ENCODE peak calls at places on chromosomes 6 and 20, in four cellular contexts. X is pancreas; G is activated CD4-positive, alpha-beta T cell treated with anti-CD3 and anti-CD28 coated beads for 48 hours; S is GM23338. H is an unnamed sample.

GRCh38 chr20:17867546-17867945 is 101.0 kb downstream of the SNX5 start:
- DNase-seq in X (no peak), G (no peak), S (no peak), H (no peak)

GRCh38 chr6:87993331-87993730 is 54.3 kb upstream of the SPACA1 start:
- DNase-seq in X (no peak), G (no peak), S (no peak), H (no peak)

GRCh38 chr6:17418281-17419188 is 25.1 kb downstream of the CAP2 start:
- DNase-seq in X (no peak), G (no peak), S (no peak), H (peak; percentile 79)

GRCh38 chr6:74735304-74735703 is 470.5 kb downstream of the COL12A1 start:
- DNase-seq in X (no peak), G (no peak), S (no peak), H (no peak)

GRCh38 chr6:132466952-132467351 is 46.0 kb downstream of the STX7 start:
- DNase-seq in X (no peak), G (no peak), S (no peak), H (no peak)

GRCh38 chr20:2398453-2398852 is 17.8 kb downstream of the TGM6 start:
- DNase-seq in X (no peak), G (no peak), S (no peak), H (no peak)

GRCh38 chr6:27452496-27452897 is 20.4 kb downstream of the ZNF184 start:
- DNase-seq in X (no peak), G (no peak), S (no peak), H (no peak)

GRCh38 chr6:19731286-19731685 is 105.9 kb upstream of the ID4 start:
- DNase-seq in X (no peak), G (no peak), S (no peak), H (no peak)

GRCh38 chr6:107515955-107516354 is 26.0 kb downstream of the SOBP start:
- DNase-seq in X (no peak), G (no peak), S (no peak), H (no peak)

GRCh38 chr6:146546440-146546839 is 2.8 kb downstream of the RAB32 start:
- DNase-seq in X (no peak), G (no peak), S (peak; percentile 11), H (no peak)

GRCh38 chr6:151633517-151634335 is 139.9 kb downstream of the CCDC170 start:
- DNase-seq in X (no peak), G (no peak), S (no peak), H (no peak)

GRCh38 chr6:36977470-36977941 is 8.5 kb downstream of the MTCH1 start:
- DNase-seq in X (no peak), G (no peak), S (peak; percentile 71), H (peak; percentile 46)

GRCh38 chr20:38537176-38537575 is 43.8 kb upstream of the ADIG start:
- DNase-seq in X (no peak), G (no peak), S (no peak), H (no peak)

GRCh38 chr6:15389079-15389758 is 143.3 kb downstream of the JARID2 start:
- DNase-seq in X (no peak), G (no peak), S (no peak), H (no peak)

GRCh38 chr20:62891111-62891510 is 29.5 kb upstream of the TCFL5 start:
- DNase-seq in X (no peak), G (peak; percentile 43), S (no peak), H (no peak)

GRCh38 chr20:64080013-64080812 is at the start of gene OPRL1:
- DNase-seq in X (no peak), G (peak; percentile 40), S (peak; percentile 47), H (peak; percentile 64)

GRCh38 chr6:140319209-140319608 is 944.8 kb upstream of the CITED2 start:
- DNase-seq in X (no peak), G (no peak), S (no peak), H (no peak)

GRCh38 chr6:46419576-46420002 is 71.7 kb downstream of the RCAN2 start:
- DNase-seq in X (no peak), G (peak; percentile 45), S (peak; percentile 84), H (peak; percentile 79)

GRCh38 chr6:83474309-83474708 is 38.0 kb upstream of the PRSS35 start:
- DNase-seq in X (no peak), G (no peak), S (peak; percentile 2), H (peak; percentile 32)

GRCh38 chr6:53309059-53309896 is 39.5 kb downstream of the ELOVL5 start:
- DNase-seq in X (no peak), G (no peak), S (no peak), H (peak; percentile 89)

GRCh38 chr20:57065646-57066045 is 200.8 kb downstream of the BMP7 start:
- DNase-seq in X (no peak), G (no peak), S (no peak), H (no peak)

GRCh38 chr20:10902836-10903410 is 229.1 kb upstream of the JAG1 start:
- DNase-seq in X (no peak), G (no peak), S (no peak), H (no peak)

GRCh38 chr6:9248125-9248524 is 812.8 kb upstream of the SLC35B3 start:
- DNase-seq in X (no peak), G (no peak), S (no peak), H (no peak)

GRCh38 chr6:91376686-91377085 is 789.8 kb upstream of the MAP3K7 start:
- DNase-seq in X (peak; percentile 38), G (no peak), S (peak; percentile 8), H (no peak)

GRCh38 chr20:45861157-45862075 is 4.0 kb downstream of the ZSWIM3 start:
- DNase-seq in X (no peak), G (no peak), S (no peak), H (peak; percentile 95)

GRCh38 chr20:36572701-36573102 is 695 bp upstream of the TGIF2 start:
- DNase-seq in X (no peak), G (peak; percentile 88), S (peak; percentile 58), H (peak; percentile 42)

GRCh38 chr6:40957616-40958492 is 81.2 kb downstream of the UNC5CL start:
- DNase-seq in X (no peak), G (no peak), S (no peak), H (no peak)

GRCh38 chr6:122381494-122382083 is 17.9 kb upstream of the HSF2 start:
- DNase-seq in X (no peak), G (peak; percentile 65), S (peak; percentile 92), H (peak; percentile 78)

GRCh38 chr6:5012531-5012930 is 8.7 kb upstream of the RPP40 start:
- DNase-seq in X (no peak), G (no peak), S (no peak), H (no peak)

GRCh38 chr20:39019805-39020325 is 57.7 kb downstream of the DHX35 start:
- DNase-seq in X (no peak), G (peak; percentile 64), S (no peak), H (no peak)

GRCh38 chr6:23003671-23004598 is 434.6 kb downstream of the HDGFL1 start:
- DNase-seq in X (no peak), G (no peak), S (no peak), H (peak; percentile 86)

GRCh38 chr6:141335476-141335875 is 797.2 kb upstream of the GJE1 start:
- DNase-seq in X (no peak), G (no peak), S (no peak), H (no peak)

GRCh38 chr6:5764401-5764955 is 242.2 kb downstream of the NRN1 start:
- DNase-seq in X (no peak), G (no peak), S (no peak), H (peak; percentile 55)

GRCh38 chr6:125748534-125749111 is 809 bp upstream of the HEY2 start:
- DNase-seq in X (no peak), G (peak; percentile 7), S (no peak), H (peak; percentile 74)

GRCh38 chr6:154852700-154853099 is 119.5 kb downstream of the SCAF8 start:
- DNase-seq in X (no peak), G (no peak), S (no peak), H (no peak)

GRCh38 chr6:22113046-22113766 is 183.6 kb downstream of the PRL start:
- DNase-seq in X (no peak), G (no peak), S (no peak), H (no peak)

H was measured in NCI-H82.